ENCODE peak calls at places on chromosomes 7 and 10, in five cellular contexts. One of them, this sample, is unnamed.

GRCh38 chr10:113059001-113059780 is 109.1 kb downstream of the TCF7L2 start:
- DNase-seq in HCT116: no peak
- DNase-seq in Peyer's patch: no peak
- DNase-seq in breast epithelium: no peak
- DNase-seq in ovary: peak
- DNase-seq in this sample: peak

GRCh38 chr7:74454059-74454947 is 597 bp downstream of the GTF2IRD1 start:
- DNase-seq in HCT116: no peak
- DNase-seq in Peyer's patch: no peak
- DNase-seq in breast epithelium: no peak
- DNase-seq in ovary: peak
- DNase-seq in this sample: peak

GRCh38 chr7:30525409-30525808 is 20.8 kb upstream of the GGCT start:
- DNase-seq in breast epithelium: no peak
- DNase-seq in Peyer's patch: peak
- DNase-seq in HCT116: no peak
- DNase-seq in ovary: no peak
- DNase-seq in this sample: no peak

GRCh38 chr7:39386718-39387117 is 179.5 kb upstream of the YAE1 start:
- DNase-seq in HCT116: no peak
- DNase-seq in breast epithelium: no peak
- DNase-seq in ovary: no peak
- DNase-seq in Peyer's patch: no peak
- DNase-seq in this sample: no peak

GRCh38 chr10:50470345-50470744 is 153.4 kb downstream of the SGMS1 start:
- DNase-seq in ovary: no peak
- DNase-seq in HCT116: no peak
- DNase-seq in Peyer's patch: no peak
- DNase-seq in breast epithelium: no peak
- DNase-seq in this sample: no peak

GRCh38 chr10:119198438-119198837 is 8.9 kb upstream of the GRK5 start:
- DNase-seq in HCT116: no peak
- DNase-seq in breast epithelium: no peak
- DNase-seq in Peyer's patch: no peak
- DNase-seq in ovary: no peak
- DNase-seq in this sample: no peak

GRCh38 chr7:82441916-82442478 is 1.6 kb downstream of the CACNA2D1 start:
- DNase-seq in ovary: no peak
- DNase-seq in breast epithelium: no peak
- DNase-seq in Peyer's patch: no peak
- DNase-seq in HCT116: no peak
- DNase-seq in this sample: no peak

GRCh38 chr10:108064856-108065255 is 900.4 kb upstream of the SORCS1 start:
- DNase-seq in ovary: no peak
- DNase-seq in Peyer's patch: no peak
- DNase-seq in HCT116: no peak
- DNase-seq in breast epithelium: no peak
- DNase-seq in this sample: no peak

GRCh38 chr7:140039071-140039470 is 23.7 kb downstream of the PARP12 start:
- DNase-seq in Peyer's patch: no peak
- DNase-seq in breast epithelium: no peak
- DNase-seq in HCT116: no peak
- DNase-seq in ovary: no peak
- DNase-seq in this sample: no peak

GRCh38 chr10:131983780-131984179 is 2.1 kb upstream of the BNIP3 start:
- DNase-seq in Peyer's patch: no peak
- DNase-seq in ovary: no peak
- DNase-seq in breast epithelium: peak
- DNase-seq in HCT116: no peak
- DNase-seq in this sample: no peak

GRCh38 chr7:156751319-156751718 is 110.7 kb downstream of the RNF32 start:
- DNase-seq in HCT116: peak
- DNase-seq in ovary: no peak
- DNase-seq in Peyer's patch: no peak
- DNase-seq in breast epithelium: no peak
- DNase-seq in this sample: no peak

GRCh38 chr10:76509501-76509900 is 1078.1 kb downstream of the LRMDA start:
- DNase-seq in Peyer's patch: no peak
- DNase-seq in breast epithelium: no peak
- DNase-seq in ovary: no peak
- DNase-seq in HCT116: no peak
- DNase-seq in this sample: no peak

DNA sequence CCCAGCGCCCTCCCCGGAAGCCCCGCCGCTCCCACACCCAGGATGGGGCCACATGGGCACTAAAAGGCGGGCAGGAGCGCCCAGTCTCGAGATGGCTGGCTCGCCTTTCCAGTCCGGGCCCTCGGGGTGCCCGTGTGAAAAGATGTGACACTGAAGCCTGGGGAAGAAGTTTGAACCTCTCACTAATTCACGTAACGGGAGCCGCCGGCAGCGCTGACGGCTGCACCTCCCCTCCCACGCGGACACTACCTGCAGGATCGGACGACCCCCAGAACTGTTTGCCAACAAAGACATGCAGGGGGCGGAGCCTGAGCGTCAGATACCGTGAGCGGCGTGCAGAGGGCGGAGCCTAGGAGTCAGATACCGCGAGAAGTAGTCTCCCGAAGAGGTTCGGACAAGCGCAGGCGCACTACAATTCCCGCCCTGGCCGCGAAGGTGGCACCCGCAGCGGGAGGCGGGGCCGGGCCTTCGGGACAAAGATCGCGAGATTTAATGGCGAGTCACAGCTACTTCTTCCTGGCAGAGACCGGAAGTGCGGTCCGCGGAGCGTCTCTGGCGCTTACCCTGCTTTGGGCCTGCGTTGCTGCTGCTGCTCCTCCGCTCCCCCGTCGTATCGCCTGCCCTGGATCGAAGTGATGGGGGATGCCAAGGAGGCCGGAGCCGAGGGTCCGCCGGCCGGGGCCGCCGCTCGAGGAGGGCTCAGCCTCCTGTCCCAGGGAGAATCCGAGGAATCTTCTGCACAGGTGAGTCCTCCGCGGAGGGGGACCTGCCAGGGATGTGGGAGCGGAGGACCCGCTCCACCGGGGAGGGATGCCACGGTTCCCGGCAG is at the start of gene EDRF1:
- DNase-seq in HCT116: peak
- DNase-seq in Peyer's patch: peak
- DNase-seq in breast epithelium: peak
- DNase-seq in ovary: peak
- DNase-seq in this sample: peak
- TF ChIP-seq POLR2A in HCT116: peak
- TF ChIP-seq POLR2A in Peyer's patch: peak
- TF ChIP-seq POLR2A in breast epithelium: peak
- TF ChIP-seq POLR2A in ovary: peak
- TF ChIP-seq POLR2A in this sample: peak

DNA sequence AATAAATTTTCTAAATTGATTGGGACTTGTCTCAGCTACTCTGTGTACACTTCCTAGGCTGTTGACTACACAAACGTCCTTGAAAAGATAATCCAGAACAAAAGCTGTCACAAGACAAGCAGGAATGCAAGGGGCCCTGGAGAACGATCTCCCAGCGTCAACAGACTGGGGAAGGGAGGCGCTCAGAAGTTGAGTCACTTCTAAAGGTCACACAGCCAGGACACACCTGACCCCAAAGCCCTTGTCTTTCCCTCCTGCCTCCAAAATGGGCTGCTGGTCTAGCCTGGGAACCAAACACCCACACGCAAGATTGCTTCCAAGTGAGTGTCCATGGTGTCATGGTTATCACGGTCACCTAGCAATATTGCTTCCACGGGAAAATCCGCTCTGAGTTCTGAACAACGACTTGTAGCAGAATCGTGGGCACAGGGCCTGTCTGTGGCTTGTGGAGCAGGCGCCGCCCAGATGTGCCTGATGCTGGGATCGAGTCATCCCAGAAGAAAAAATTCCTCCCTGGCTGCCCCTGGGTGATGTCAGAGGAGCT is 49.8 kb downstream of the SPOCK2 start:
- DNase-seq in ovary: no peak
- DNase-seq in HCT116: no peak
- DNase-seq in Peyer's patch: no peak
- DNase-seq in breast epithelium: no peak
- DNase-seq in this sample: no peak
- TF ChIP-seq CTCF in ovary: no peak
- TF ChIP-seq CTCF in HCT116: no peak
- TF ChIP-seq CTCF in Peyer's patch: no peak
- TF ChIP-seq CTCF in breast epithelium: no peak
- TF ChIP-seq CTCF in this sample: no peak

GRCh38 chr7:16645593-16646426 is at the start of the genes ANKMY2 and BZW2:
- DNase-seq in Peyer's patch: peak
- DNase-seq in ovary: peak
- DNase-seq in breast epithelium: peak
- DNase-seq in HCT116: peak
- DNase-seq in this sample: peak
- TF ChIP-seq POLR2A in Peyer's patch: peak
- TF ChIP-seq POLR2A in ovary: peak
- TF ChIP-seq POLR2A in breast epithelium: peak
- TF ChIP-seq POLR2A in HCT116: peak
- TF ChIP-seq POLR2A in this sample: peak

DNA sequence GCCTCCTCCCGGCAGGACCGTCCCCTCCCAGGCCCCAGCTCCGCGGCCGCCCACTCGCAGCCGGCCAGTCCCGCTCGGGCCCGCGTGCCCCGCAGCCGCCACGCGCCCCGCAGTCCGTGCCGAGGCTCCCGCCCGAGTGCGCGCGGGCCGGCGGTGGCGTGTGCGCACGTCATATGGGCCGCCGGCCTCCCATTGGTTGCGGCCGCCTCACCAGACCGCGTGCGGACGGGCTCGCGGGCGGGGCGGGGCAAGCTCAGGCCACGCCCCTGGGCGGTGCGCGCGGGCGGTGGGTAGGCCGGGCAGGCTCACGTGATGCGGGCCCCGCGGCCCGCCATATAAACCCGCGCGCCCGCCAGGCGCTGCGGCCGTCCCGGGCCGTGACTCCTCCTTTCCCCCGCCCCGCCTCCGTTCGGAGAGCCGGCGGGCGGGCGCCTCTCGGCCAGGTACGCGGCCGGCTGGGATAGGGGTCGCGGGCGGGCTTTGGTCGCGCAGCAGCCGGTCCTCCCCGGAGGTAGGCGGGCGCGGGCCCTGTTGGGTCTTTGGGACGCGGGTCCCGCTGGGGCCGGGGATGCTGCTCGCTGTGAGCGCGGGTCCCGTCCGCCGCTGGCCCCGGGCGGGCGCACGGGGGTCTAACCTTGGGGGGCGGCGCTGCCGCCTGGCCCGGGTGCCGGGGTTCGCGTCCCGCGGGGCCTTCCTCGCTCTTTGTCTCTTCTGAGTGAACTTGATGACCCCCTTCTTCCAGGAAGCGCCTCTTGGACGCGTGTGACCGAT is at the start of gene INSIG1:
- DNase-seq in HCT116: peak
- DNase-seq in Peyer's patch: peak
- DNase-seq in ovary: peak
- DNase-seq in breast epithelium: peak
- DNase-seq in this sample: peak
- TF ChIP-seq CTCF in HCT116: no peak
- TF ChIP-seq CTCF in Peyer's patch: no peak
- TF ChIP-seq CTCF in ovary: peak
- TF ChIP-seq CTCF in breast epithelium: no peak
- TF ChIP-seq CTCF in this sample: no peak

GRCh38 chr7:77548222-77548621 is 11.1 kb downstream of the PTPN12 start:
- DNase-seq in breast epithelium: no peak
- DNase-seq in HCT116: no peak
- DNase-seq in Peyer's patch: no peak
- DNase-seq in ovary: no peak
- DNase-seq in this sample: no peak
- TF ChIP-seq POLR2A in breast epithelium: no peak
- TF ChIP-seq POLR2A in HCT116: no peak
- TF ChIP-seq POLR2A in Peyer's patch: no peak
- TF ChIP-seq POLR2A in ovary: no peak
- TF ChIP-seq POLR2A in this sample: no peak

GRCh38 chr7:77910124-77910523 is 111.6 kb downstream of the PHTF2 start:
- DNase-seq in ovary: no peak
- DNase-seq in breast epithelium: no peak
- DNase-seq in Peyer's patch: no peak
- DNase-seq in HCT116: no peak
- DNase-seq in this sample: no peak
- TF ChIP-seq CTCF in ovary: no peak
- TF ChIP-seq CTCF in breast epithelium: no peak
- TF ChIP-seq CTCF in Peyer's patch: no peak
- TF ChIP-seq CTCF in HCT116: no peak
- TF ChIP-seq CTCF in this sample: no peak

GRCh38 chr10:37872955-37873354 is 15.5 kb upstream of the ZNF248 start:
- DNase-seq in ovary: no peak
- DNase-seq in breast epithelium: no peak
- DNase-seq in HCT116: no peak
- DNase-seq in Peyer's patch: no peak
- DNase-seq in this sample: no peak

GRCh38 chr10:37865957-37866671 is 8.7 kb upstream of the ZNF248 start:
- DNase-seq in breast epithelium: no peak
- DNase-seq in HCT116: no peak
- DNase-seq in Peyer's patch: no peak
- DNase-seq in ovary: no peak
- DNase-seq in this sample: no peak

GRCh38 chr10:37871143-37871542 is 13.7 kb upstream of the ZNF248 start:
- DNase-seq in HCT116: no peak
- DNase-seq in ovary: no peak
- DNase-seq in breast epithelium: no peak
- DNase-seq in Peyer's patch: no peak
- DNase-seq in this sample: no peak

GRCh38 chr10:37872283-37872682 is 14.9 kb upstream of the ZNF248 start:
- DNase-seq in breast epithelium: no peak
- DNase-seq in HCT116: no peak
- DNase-seq in ovary: no peak
- DNase-seq in Peyer's patch: no peak
- DNase-seq in this sample: no peak

DNA sequence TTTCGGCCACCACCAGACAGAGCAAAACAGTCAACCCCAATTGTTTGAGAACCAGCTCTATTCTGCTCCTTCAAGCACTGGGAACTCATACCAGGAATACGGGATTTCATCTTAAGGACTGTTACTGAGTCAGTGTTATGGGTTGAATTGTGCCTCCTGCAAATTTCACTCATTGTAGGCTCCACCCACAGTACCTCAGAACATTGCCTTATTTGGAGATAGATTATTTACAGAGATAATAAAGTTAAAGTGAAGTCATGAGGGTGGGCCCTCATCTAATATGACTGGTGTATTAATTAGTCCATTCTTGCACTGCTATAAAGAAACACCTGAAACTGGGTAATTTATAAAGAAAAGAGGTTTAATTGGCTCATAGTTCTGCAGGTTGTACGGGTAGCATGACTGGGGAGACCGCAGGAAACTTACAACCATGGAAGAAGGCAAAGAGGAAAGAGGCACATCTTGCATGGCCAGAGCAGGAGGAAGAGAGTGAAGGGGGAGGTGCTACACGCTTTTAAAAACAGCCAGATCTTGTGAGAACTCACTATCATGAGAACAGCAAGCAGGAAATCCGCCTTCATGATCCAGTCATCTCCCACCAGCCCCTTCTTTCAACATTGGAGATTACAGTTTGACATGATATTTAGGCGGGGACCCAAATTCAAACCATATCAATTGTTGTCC is 14.3 kb upstream of the ZNF248 start:
- DNase-seq in Peyer's patch: no peak
- DNase-seq in breast epithelium: no peak
- DNase-seq in ovary: no peak
- DNase-seq in HCT116: no peak
- DNase-seq in this sample: no peak
- TF ChIP-seq POLR2A in Peyer's patch: no peak
- TF ChIP-seq POLR2A in breast epithelium: no peak
- TF ChIP-seq POLR2A in ovary: no peak
- TF ChIP-seq POLR2A in HCT116: no peak
- TF ChIP-seq POLR2A in this sample: no peak